ENCODE peak calls at places on chromosomes 3 and 15, in five cellular contexts. S, L, P, A and E are unnamed samples.

GRCh38 chr3:132730891-132731580 is 8.8 kb upstream of the NPHP3 start:
- DNase-seq in S (peak; percentile 8), L (peak; percentile 74), P (no peak), A (no peak), E (peak; percentile 52)

GRCh38 chr15:62020576-62021160 is 39.6 kb downstream of the VPS13C start:
- DNase-seq in S (no peak), L (no peak), P (no peak), A (no peak), E (no peak)

GRCh38 chr3:153599685-153600084 is 437.7 kb downstream of the RAP2B start:
- DNase-seq in S (no peak), L (no peak), P (peak; percentile 51), A (no peak), E (peak; percentile 28)

GRCh38 chr3:180117381-180118163 is 80.8 kb upstream of the PEX5L start:
- DNase-seq in S (no peak), L (no peak), P (no peak), A (no peak), E (no peak)

GRCh38 chr3:23580337-23580736 is 225.4 kb upstream of the UBE2E1 start:
- DNase-seq in S (peak; percentile 21), L (no peak), P (no peak), A (no peak), E (peak; percentile 5)

GRCh38 chr3:1087066-1087555 is 5.7 kb upstream of the CNTN6 start:
- DNase-seq in S (no peak), L (peak; percentile 56), P (no peak), A (no peak), E (no peak)

GRCh38 chr3:171064461-171064860 is 37.9 kb upstream of the SLC2A2 start:
- DNase-seq in S (no peak), L (no peak), P (no peak), A (no peak), E (no peak)

GRCh38 chr15:77905301-77905920 is 172.1 kb downstream of the TBC1D2B start:
- DNase-seq in S (no peak), L (no peak), P (peak; percentile 22), A (no peak), E (no peak)

GRCh38 chr3:115937054-115937453 is 313.7 kb downstream of the GAP43 start:
- DNase-seq in S (peak; percentile 3), L (no peak), P (no peak), A (no peak), E (no peak)

GRCh38 chr15:64247906-64248541 is 85.2 kb upstream of the PPIB start:
- DNase-seq in S (peak; percentile 90), L (peak; percentile 95), P (no peak), A (no peak), E (peak; percentile 78)

GRCh38 chr15:69610264-69610663 is 157.6 kb downstream of the RPLP1 start:
- DNase-seq in S (no peak), L (no peak), P (no peak), A (no peak), E (no peak)
- H3K27ac ChIP-seq in S (no peak overlapping the region), L (no peak overlapping the region), P (no peak overlapping the region), A (no peak overlapping the region), E (no peak overlapping the region)

GRCh38 chr15:91950054-91950453 is 96.5 kb downstream of the SLCO3A1 start:
- DNase-seq in S (no peak), L (peak; percentile 76), P (no peak), A (no peak), E (no peak)

GRCh38 chr15:91952216-91952615 is 98.7 kb downstream of the SLCO3A1 start:
- DNase-seq in S (no peak), L (no peak), P (no peak), A (no peak), E (no peak)

GRCh38 chr15:91949361-91949760 is 95.9 kb downstream of the SLCO3A1 start:
- DNase-seq in S (no peak), L (no peak), P (no peak), A (no peak), E (no peak)

GRCh38 chr15:91953432-91953831 is 99.9 kb downstream of the SLCO3A1 start:
- DNase-seq in S (no peak), L (no peak), P (no peak), A (no peak), E (no peak)

DNA sequence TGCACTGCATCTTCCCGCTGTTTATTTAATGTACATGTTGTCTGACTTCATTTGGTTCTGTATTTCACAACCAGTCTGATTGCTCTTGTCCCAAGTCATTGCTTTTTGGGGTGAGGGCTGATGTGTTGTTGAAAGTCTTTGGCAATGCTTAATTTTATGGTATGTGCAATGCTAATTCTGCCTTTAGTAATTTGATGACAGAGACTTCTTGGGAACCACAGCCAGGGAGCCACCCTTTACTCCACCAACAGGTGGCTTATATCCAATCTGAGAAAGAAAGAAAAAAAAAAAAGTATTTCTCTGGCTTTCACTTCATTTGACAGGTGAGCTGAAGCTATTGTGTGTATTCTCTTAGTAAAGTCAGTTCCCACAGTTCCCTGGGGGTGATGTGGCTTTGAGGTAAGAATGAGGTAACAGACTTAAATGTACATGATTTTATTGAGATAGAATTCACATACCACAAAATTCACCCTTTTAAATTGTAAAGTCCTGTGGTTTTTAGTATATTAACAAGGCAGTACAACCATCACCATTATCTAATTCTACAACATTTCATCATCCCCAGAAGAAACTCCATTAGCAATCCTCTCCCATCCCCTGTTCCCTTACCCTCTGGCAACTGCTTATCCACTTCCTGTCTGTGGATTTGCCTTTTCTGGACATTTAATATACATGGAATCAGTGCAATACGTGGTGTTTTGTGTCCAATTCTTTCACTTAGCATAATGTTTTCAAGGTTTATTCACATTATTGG is 97.3 kb downstream of the SLCO3A1 start:
- DNase-seq in S (no peak), L (no peak), P (no peak), A (no peak), E (no peak)
- H3K27ac ChIP-seq in S (no peak overlapping the region), L (no peak overlapping the region), P (no peak overlapping the region), A (peak overlapping the region; percentile 68), E (no peak overlapping the region)

GRCh38 chr15:52099654-52100272 is 12.8 kb downstream of the BCL2L10 start:
- DNase-seq in S (no peak), L (no peak), P (no peak), A (no peak), E (no peak)
- H3K27ac ChIP-seq in S (no peak overlapping the region), L (no peak overlapping the region), P (peak overlapping the region; percentile 29), A (no peak overlapping the region), E (no peak overlapping the region)

GRCh38 chr15:33458421-33458820 is 147.7 kb downstream of the RYR3 start:
- DNase-seq in S (no peak), L (no peak), P (no peak), A (no peak), E (no peak)
- H3K27ac ChIP-seq in S (no peak overlapping the region), L (no peak overlapping the region), P (no peak overlapping the region), A (peak overlapping the region; percentile 60), E (no peak overlapping the region)

DNA sequence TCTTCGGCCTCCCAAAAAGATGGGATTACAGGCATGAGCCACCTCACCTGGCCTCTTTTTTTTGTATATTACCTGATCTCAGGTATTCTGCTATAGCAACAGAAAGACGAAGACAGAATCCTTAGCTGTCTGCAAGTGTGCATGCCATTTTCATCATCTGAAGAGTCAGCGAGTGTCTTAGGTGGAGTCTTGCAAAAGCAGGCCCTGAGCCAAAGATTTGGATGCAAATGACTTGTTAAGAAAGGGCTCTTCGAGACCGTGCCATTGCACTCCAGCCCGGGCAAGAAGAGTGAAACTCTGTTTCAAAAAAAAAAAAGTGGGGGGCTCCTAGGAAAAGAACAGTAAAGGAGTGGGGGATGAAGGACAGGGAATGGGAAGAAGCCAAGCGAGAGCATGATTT is 10.2 kb upstream of the TRIM69 start:
- DNase-seq in S (no peak), L (no peak), P (no peak), A (no peak), E (no peak)
- H3K27ac ChIP-seq in S (peak overlapping the region; percentile 93), L (peak overlapping the region; percentile 36), P (peak overlapping the region; percentile 96), A (peak overlapping the region; percentile 100), E (peak overlapping the region; percentile 94)

GRCh38 chr3:47877288-47877687 is 74.3 kb downstream of the DHX30 start:
- DNase-seq in S (no peak), L (peak; percentile 32), P (no peak), A (no peak), E (no peak)
- H3K27ac ChIP-seq in S (no peak overlapping the region), L (no peak overlapping the region), P (no peak overlapping the region), A (no peak overlapping the region), E (no peak overlapping the region)

GRCh38 chr3:102688556-102688930 is 253.7 kb downstream of the ZPLD1 start:
- DNase-seq in S (no peak), L (peak; percentile 21), P (no peak), A (no peak), E (no peak)
- H3K27ac ChIP-seq in S (no peak overlapping the region), L (no peak overlapping the region), P (no peak overlapping the region), A (no peak overlapping the region), E (no peak overlapping the region)